ENCODE peak calls at places on chromosomes 5 and 9, in eight cellular contexts. S is K562, D is A549, R is H9, X is astrocyte, T is lower lobe of right lung, O is SK-N-SH, A is lower leg skin. K is an unnamed sample.

GRCh38 chr5:52743970-52744369 is 43.7 kb upstream of the ITGA1 start:
- DNase-seq in X (peak), A (no peak), S (no peak), O (no peak), T (no peak), R (no peak), D (no peak), K (no peak)

GRCh38 chr9:129587487-129588262 is 33.2 kb downstream of the C9orf50 start:
- DNase-seq in X (no peak), R (peak), S (peak), T (no peak), D (no peak), O (no peak), A (no peak), K (no peak)

GRCh38 chr5:67214713-67215591 is 18.4 kb upstream of the CD180 start:
- DNase-seq in T (peak), D (no peak), R (no peak), O (no peak), X (no peak), S (no peak), A (no peak), K (no peak)

GRCh38 chr5:160641405-160641804 is 210.6 kb downstream of the ATP10B start:
- DNase-seq in S (no peak), A (no peak), D (no peak), X (no peak), R (no peak), T (no peak), O (no peak), K (no peak)

GRCh38 chr9:84357235-84357634 is 16.7 kb upstream of the SLC28A3 start:
- DNase-seq in S (no peak), T (no peak), O (no peak), A (peak), X (no peak), D (no peak), R (no peak), K (no peak)

GRCh38 chr5:55176176-55176818 is 3.3 kb upstream of the CDC20B start:
- DNase-seq in X (no peak), D (peak), S (peak), A (no peak), T (peak), O (peak), R (peak), K (no peak)

GRCh38 chr5:93902288-93902687 is 160.9 kb upstream of the POU5F2 start:
- DNase-seq in S (no peak), T (no peak), R (no peak), X (no peak), O (no peak), A (no peak), D (no peak), K (no peak)

GRCh38 chr5:137666109-137666850 is 69.6 kb downstream of the KLHL3 start:
- DNase-seq in A (no peak), O (no peak), X (peak), D (no peak), T (no peak), R (no peak), S (no peak), K (no peak)

GRCh38 chr9:130341839-130342713 is 76.5 kb downstream of the HMCN2 start:
- DNase-seq in X (no peak), R (no peak), O (no peak), T (no peak), S (no peak), D (no peak), A (no peak), K (no peak)

GRCh38 chr9:114452219-114453169 is 52.8 kb downstream of the WHRN start:
- DNase-seq in O (no peak), A (peak), R (peak), T (no peak), X (no peak), D (no peak), S (no peak), K (no peak)

GRCh38 chr9:121529237-121529987 is 29.8 kb upstream of the GGTA1 start:
- DNase-seq in O (peak), T (peak), S (no peak), R (no peak), A (peak), D (peak), X (peak), K (peak)

GRCh38 chr5:14348142-14348541 is 205.0 kb downstream of the TRIO start:
- DNase-seq in T (no peak), S (no peak), X (no peak), D (no peak), A (no peak), R (no peak), O (no peak), K (peak)

GRCh38 chr5:99320461-99320860 is 391.7 kb upstream of the CHD1 start:
- DNase-seq in T (no peak), S (no peak), A (no peak), D (peak), X (no peak), O (no peak), R (peak), K (no peak)

GRCh38 chr5:128259530-128260145 is 176.1 kb downstream of the SLC12A2 start:
- DNase-seq in O (no peak), S (no peak), X (no peak), T (no peak), R (no peak), D (no peak), A (no peak), K (no peak)

GRCh38 chr5:178940569-178941360 is at the start of gene ZNF454:
- DNase-seq in O (peak), A (peak), D (no peak), S (no peak), X (peak), R (no peak), T (peak), K (peak)
- TF ChIP-seq CTCF in O (no peak), A (no peak), D (no peak), S (no peak), X (no peak), R (no peak), T (no peak), K (no peak)

GRCh38 chr9:33137271-33137670 is 29.9 kb downstream of the B4GALT1 start:
- DNase-seq in A (no peak), S (no peak), O (no peak), X (no peak), R (no peak), D (no peak), T (no peak), K (no peak)

GRCh38 chr9:33138768-33139167 is 28.4 kb downstream of the B4GALT1 start:
- DNase-seq in S (no peak), X (no peak), D (no peak), R (no peak), O (no peak), A (peak), T (no peak), K (no peak)

GRCh38 chr9:33137781-33138264 is 29.3 kb downstream of the B4GALT1 start:
- DNase-seq in R (no peak), T (no peak), S (no peak), X (no peak), O (no peak), A (peak), D (no peak), K (no peak)

GRCh38 chr9:33140406-33141360 is 26.5 kb downstream of the B4GALT1 start:
- DNase-seq in S (no peak), D (no peak), O (no peak), A (peak), X (no peak), T (no peak), R (no peak), K (no peak)

GRCh38 chr9:33139421-33140228 is 27.5 kb downstream of the B4GALT1 start:
- DNase-seq in A (peak), S (no peak), X (peak), T (peak), D (no peak), O (no peak), R (no peak), K (peak)
- TF ChIP-seq CTCF in A (no peak), S (no peak), X (no peak), T (no peak), D (no peak), O (no peak), R (no peak), K (no peak)

GRCh38 chr9:16602494-16602893 is 268.0 kb downstream of the BNC2 start:
- DNase-seq in O (no peak), D (no peak), R (no peak), X (no peak), T (no peak), A (no peak), S (no peak), K (no peak)

GRCh38 chr9:16598316-16598715 is 272.2 kb downstream of the BNC2 start:
- DNase-seq in X (peak), O (no peak), D (no peak), S (no peak), A (no peak), T (no peak), R (no peak), K (no peak)

GRCh38 chr9:16601991-16602390 is 268.5 kb downstream of the BNC2 start:
- DNase-seq in O (no peak), S (no peak), T (no peak), A (no peak), R (no peak), X (no peak), D (no peak), K (no peak)
- TF ChIP-seq CTCF in O (no peak), S (no peak), T (no peak), A (no peak), R (no peak), X (no peak), D (no peak), K (no peak)

GRCh38 chr5:125698420-125698819 is 724.8 kb upstream of the GRAMD2B start:
- DNase-seq in O (no peak), A (no peak), R (no peak), D (no peak), T (no peak), S (no peak), X (no peak), K (no peak)

GRCh38 chr5:125700380-125700856 is 722.8 kb upstream of the GRAMD2B start:
- DNase-seq in O (no peak), D (peak), R (no peak), T (no peak), S (no peak), A (no peak), X (peak), K (no peak)

GRCh38 chr5:125696762-125697161 is 726.4 kb upstream of the GRAMD2B start:
- DNase-seq in T (no peak), D (peak), S (no peak), X (peak), R (no peak), O (peak), A (no peak), K (peak)

GRCh38 chr5:125699860-125700259 is 723.3 kb upstream of the GRAMD2B start:
- DNase-seq in X (no peak), T (no peak), D (no peak), S (no peak), O (no peak), R (no peak), A (no peak), K (no peak)

GRCh38 chr5:125695994-125696679 is 727.1 kb upstream of the GRAMD2B start:
- DNase-seq in R (no peak), A (no peak), S (no peak), X (peak), O (peak), T (no peak), D (no peak), K (no peak)
- TF ChIP-seq CTCF in R (no peak), A (no peak), S (no peak), X (no peak), O (no peak), T (no peak), D (no peak), K (no peak)

K was measured in AG04450.